ENCODE peak calls at places on chromosomes 6 and 20, in nine cellular contexts. V is activated gamma-delta T cell treated with Interleukin-2 at 50 U/mL for 16 hours, E is GOT3, C is GM23338, R is ELR, N is H9, Y is fibroblast of lung, S is RPMI7951, P is mucosa of gallbladder. M is an unnamed sample.

GRCh38 chr6:33838979-33839378 is 35.2 kb upstream of the MLN start:
- DNase-seq in V (no peak), E (no peak), C (no peak), R (no peak), N (no peak), Y (no peak), S (no peak), P (no peak), M (no peak)

GRCh38 chr6:88891135-88891845 is 72.1 kb downstream of the RNGTT start:
- DNase-seq in V (no peak), E (no peak), C (no peak), R (peak; percentile 8), N (no peak), Y (peak; percentile 47), S (no peak), P (no peak), M (peak; percentile 15)

GRCh38 chr6:21593412-21593926 is at the start of gene SOX4:
- DNase-seq in V (peak; percentile 73), E (peak; percentile 58), C (peak; percentile 99), R (peak; percentile 90), N (peak; percentile 97), Y (peak; percentile 98), S (peak; percentile 98), P (peak; percentile 98), M (peak; percentile 97)

GRCh38 chr6:15929685-15930084 is 199.2 kb upstream of the MYLIP start:
- DNase-seq in V (no peak), E (no peak), C (no peak), R (no peak), N (no peak), Y (no peak), S (no peak), P (no peak), M (peak; percentile 30)

GRCh38 chr20:34673411-34673810 is 3.5 kb downstream of the PIGU start:
- DNase-seq in V (no peak), E (no peak), C (no peak), R (no peak), N (no peak), Y (no peak), S (no peak), P (no peak), M (no peak)

GRCh38 chr6:42224222-42225042 is 6.8 kb upstream of the MRPS10 start:
- DNase-seq in V (no peak), E (no peak), C (no peak), R (peak; percentile 98), N (no peak), Y (peak; percentile 92), S (peak; percentile 89), P (no peak), M (peak; percentile 93)

GRCh38 chr20:1242530-1242929 is 16.7 kb downstream of the RAD21L1 start:
- DNase-seq in V (no peak), E (no peak), C (no peak), R (peak; percentile 96), N (no peak), Y (peak; percentile 96), S (peak; percentile 89), P (no peak), M (peak; percentile 91)

GRCh38 chr6:134510121-134510520 is 192.2 kb upstream of the SGK1 start:
- DNase-seq in V (no peak), E (no peak), C (no peak), R (no peak), N (no peak), Y (peak; percentile 64), S (no peak), P (no peak), M (peak; percentile 19)

GRCh38 chr6:40171343-40171742 is 237.1 kb upstream of the MOCS1 start:
- DNase-seq in V (no peak), E (no peak), C (no peak), R (no peak), N (no peak), Y (no peak), S (no peak), P (no peak), M (no peak)

GRCh38 chr6:167238169-167238693 is 52.9 kb upstream of the UNC93A start:
- DNase-seq in V (no peak), E (no peak), C (peak; percentile 58), R (no peak), N (peak; percentile 66), Y (no peak), S (no peak), P (no peak), M (no peak)

GRCh38 chr20:2812189-2812588 is 2.6 kb upstream of the C20orf141 start:
- DNase-seq in V (no peak), E (no peak), C (no peak), R (no peak), N (no peak), Y (no peak), S (no peak), P (no peak), M (no peak)

GRCh38 chr6:160519603-160520042 is 144.5 kb downstream of the LPA start:
- DNase-seq in V (no peak), E (no peak), C (peak; percentile 72), R (no peak), N (no peak), Y (no peak), S (no peak), P (peak; percentile 80), M (no peak)

GRCh38 chr6:99002826-99003225 is 55.1 kb upstream of the FBXL4 start:
- DNase-seq in V (no peak), E (no peak), C (no peak), R (no peak), N (no peak), Y (peak; percentile 22), S (peak; percentile 53), P (no peak), M (peak; percentile 12)

GRCh38 chr6:37239950-37240713 is 17.4 kb upstream of the TBC1D22B start:
- DNase-seq in V (peak; percentile 56), E (no peak), C (no peak), R (peak; percentile 97), N (no peak), Y (peak; percentile 99), S (peak; percentile 90), P (peak; percentile 90), M (peak; percentile 97)

GRCh38 chr6:75776461-75776860 is 27.4 kb downstream of the MYO6 start:
- DNase-seq in V (no peak), E (no peak), C (no peak), R (no peak), N (no peak), Y (no peak), S (no peak), P (no peak), M (no peak)

GRCh38 chr20:45049904-45050471 is 50.9 kb downstream of the KCNS1 start:
- DNase-seq in V (no peak), E (no peak), C (no peak), R (no peak), N (no peak), Y (no peak), S (peak; percentile 46), P (no peak), M (no peak)

GRCh38 chr20:46939566-46939965 is 44.9 kb downstream of the EYA2 start:
- DNase-seq in V (no peak), E (no peak), C (no peak), R (no peak), N (no peak), Y (no peak), S (no peak), P (no peak), M (no peak)

GRCh38 chr20:8116067-8116811 is 15.8 kb upstream of the PLCB1 start:
- DNase-seq in V (no peak), E (no peak), C (no peak), R (peak; percentile 25), N (no peak), Y (peak; percentile 72), S (peak; percentile 48), P (no peak), M (peak; percentile 85)

GRCh38 chr20:10524034-10524476 is 89.0 kb downstream of the SLX4IP start:
- DNase-seq in V (no peak), E (no peak), C (peak; percentile 71), R (no peak), N (peak; percentile 82), Y (peak; percentile 54), S (no peak), P (peak; percentile 56), M (no peak)

GRCh38 chr6:105164418-105164817 is 15.4 kb downstream of the POPDC3 start:
- DNase-seq in V (no peak), E (no peak), C (no peak), R (peak; percentile 82), N (no peak), Y (peak; percentile 29), S (peak; percentile 73), P (no peak), M (peak; percentile 68)

GRCh38 chr20:46148313-46149213 is 30.4 kb downstream of the CD40 start:
- DNase-seq in V (no peak), E (no peak), C (no peak), R (no peak), N (no peak), Y (no peak), S (no peak), P (no peak), M (no peak)

GRCh38 chr6:143564484-143565017 is 53.0 kb upstream of the FUCA2 start:
- DNase-seq in V (no peak), E (no peak), C (no peak), R (no peak), N (no peak), Y (no peak), S (no peak), P (no peak), M (no peak)

GRCh38 chr6:102458990-102459389 is 1065.5 kb downstream of the GRIK2 start:
- DNase-seq in V (no peak), E (no peak), C (no peak), R (no peak), N (no peak), Y (no peak), S (no peak), P (no peak), M (no peak)

GRCh38 chr6:123589973-123590372 is 46.8 kb downstream of the TRDN start:
- DNase-seq in V (no peak), E (no peak), C (peak; percentile 25), R (no peak), N (no peak), Y (no peak), S (no peak), P (no peak), M (no peak)

GRCh38 chr6:3315068-3315467 is 56.3 kb downstream of the PSMG4 start:
- DNase-seq in V (no peak), E (no peak), C (no peak), R (no peak), N (no peak), Y (no peak), S (no peak), P (no peak), M (no peak)

GRCh38 chr6:136334853-136335252 is 45.2 kb upstream of the BCLAF1 start:
- DNase-seq in V (no peak), E (no peak), C (peak; percentile 74), R (no peak), N (peak; percentile 73), Y (no peak), S (no peak), P (no peak), M (no peak)

GRCh38 chr20:12737900-12738299 is 270.9 kb upstream of the SPTLC3 start:
- DNase-seq in V (no peak), E (no peak), C (no peak), R (no peak), N (no peak), Y (no peak), S (no peak), P (no peak), M (no peak)

GRCh38 chr6:155604991-155605390 is 149.4 kb upstream of the NOX3 start:
- DNase-seq in V (no peak), E (no peak), C (no peak), R (peak; percentile 16), N (no peak), Y (peak; percentile 39), S (no peak), P (no peak), M (no peak)

GRCh38 chr6:147676468-147676867 is 168.0 kb downstream of the SAMD5 start:
- DNase-seq in V (no peak), E (no peak), C (no peak), R (peak; percentile 76), N (no peak), Y (peak; percentile 47), S (no peak), P (no peak), M (no peak)

GRCh38 chr6:20755631-20756030 is 221.4 kb downstream of the CDKAL1 start:
- DNase-seq in V (no peak), E (no peak), C (no peak), R (peak; percentile 45), N (no peak), Y (peak; percentile 19), S (no peak), P (no peak), M (peak; percentile 21)